ENCODE peak calls at places on chromosomes 11 and 22, in five cellular contexts. B is activated T-cell treated with anti-CD3 and anti-CD28 coated beads, Interleukin-2, amount 50 U/mL, for 72 hours; M is GF-D8; E is epithelial cell of proximal tubule; K is LHCN-M2. R is an unnamed sample.

GRCh38 chr11:1749020-1749758 is 1.2 kb downstream of the IFITM10 start:
- DNase-seq in B (no peak), M (no peak), E (no peak), K (no peak), R (no peak)

GRCh38 chr11:116282481-116282880 is 490.3 kb downstream of the BUD13 start:
- DNase-seq in B (no peak), M (no peak), E (no peak), K (no peak), R (no peak)

GRCh38 chr22:32558681-32559355 is 84.2 kb downstream of the FBXO7 start:
- DNase-seq in B (peak), M (no peak), E (peak), K (peak), R (no peak)

GRCh38 chr11:95067042-95067827 is 516 bp downstream of the SRSF8 start:
- DNase-seq in B (peak), M (no peak), E (no peak), K (peak), R (peak)

GRCh38 chr11:5037926-5038325 is 8.4 kb upstream of the OR52J3 start:
- DNase-seq in B (no peak), M (no peak), E (no peak), K (no peak), R (no peak)

GRCh38 chr11:8679006-8679405 is 3.5 kb downstream of the TRIM66 start:
- DNase-seq in B (no peak), M (no peak), E (no peak), K (no peak), R (no peak)

GRCh38 chr11:72352859-72353551 is 81.3 kb downstream of the CLPB start:
- DNase-seq in B (peak), M (no peak), E (no peak), K (peak), R (peak)

GRCh38 chr11:6606471-6607189 is 3.1 kb downstream of the ILK start:
- DNase-seq in B (peak), M (peak), E (peak), K (peak), R (no peak)

GRCh38 chr11:119729581-119730346 is 764 bp upstream of the NECTIN1 start:
- DNase-seq in B (no peak), M (peak), E (no peak), K (peak), R (peak)

GRCh38 chr11:65814960-65815565 is 18.7 kb upstream of the SNX32 start:
- DNase-seq in B (no peak), M (no peak), E (no peak), K (no peak), R (no peak)

GRCh38 chr11:91066648-91067047 is 843.8 kb upstream of the CHORDC1 start:
- DNase-seq in B (no peak), M (no peak), E (no peak), K (no peak), R (peak)

GRCh38 chr11:73295259-73295995 is 12.6 kb upstream of the ARHGEF17 start:
- DNase-seq in B (peak), M (peak), E (peak), K (peak), R (no peak)

GRCh38 chr22:35033635-35034296 is 32.2 kb upstream of the ISX start:
- DNase-seq in B (no peak), M (no peak), E (no peak), K (no peak), R (no peak)

GRCh38 chr11:96303980-96304379 is 39.0 kb downstream of the MAML2 start:
- DNase-seq in B (no peak), M (no peak), E (no peak), K (no peak), R (no peak)

GRCh38 chr11:47464479-47464878 is 15.5 kb upstream of the RAPSN start:
- DNase-seq in B (no peak), M (no peak), E (no peak), K (peak), R (peak)